ENCODE peak calls at places on chromosome 22, in ten cellular contexts. X is GM23338; W is spleen; H is mesendoderm; V is right atrium auricular region; A is uterus; F is IMR-90; J is substantia nigra; P is CD4-positive, alpha-beta memory T cell; S is upper lobe of right lung. Y is an unnamed sample.
A peak's percentile ranks its signal among the peaks of the same experiment; 100 is the strongest.

GRCh38 chr22:20012741-20013331 is 3.8 kb downstream of the ARVCF start:
- DNase-seq in X (no peak), W (peak; percentile 74), H (no peak), V (no peak), A (no peak), F (no peak), J (no peak), P (no peak), S (no peak), Y (no peak)

GRCh38 chr22:45120931-45121330 is 42.8 kb upstream of the NUP50 start:
- DNase-seq in X (no peak), W (no peak), H (no peak), V (no peak), A (no peak), F (peak; percentile 54), J (no peak), P (no peak), S (no peak), Y (no peak)

GRCh38 chr22:27668828-27669797 is 132.4 kb downstream of the MN1 start:
- DNase-seq in X (peak; percentile 7), W (peak; percentile 79), H (peak; percentile 71), V (peak; percentile 90), A (peak; percentile 23), F (peak; percentile 18), J (no peak), P (no peak), S (no peak), Y (peak; percentile 94)

GRCh38 chr22:29202231-29203192 is 3.2 kb upstream of the EMID1 start:
- DNase-seq in X (peak; percentile 68), W (peak; percentile 88), H (peak; percentile 64), V (no peak), A (no peak), F (peak; percentile 55), J (no peak), P (no peak), S (no peak), Y (peak; percentile 99)

GRCh38 chr22:49370841-49371301 is 456.8 kb downstream of the BRD1 start:
- DNase-seq in X (no peak), W (peak; percentile 54), H (no peak), V (peak; percentile 32), A (no peak), F (no peak), J (no peak), P (no peak), S (peak; percentile 30), Y (no peak)

GRCh38 chr22:17734197-17734596 is 40.1 kb downstream of the BID start:
- DNase-seq in X (no peak), W (no peak), H (no peak), V (no peak), A (no peak), F (peak; percentile 87), J (no peak), P (no peak), S (no peak), Y (no peak)

GRCh38 chr22:20198527-20199319 is 47.9 kb upstream of the CCDC188 start:
- DNase-seq in X (no peak), W (no peak), H (no peak), V (no peak), A (no peak), F (no peak), J (no peak), P (no peak), S (no peak), Y (no peak)

GRCh38 chr22:36470994-36471331 is 10.5 kb downstream of the TXN2 start:
- DNase-seq in X (no peak), W (no peak), H (no peak), V (no peak), A (peak; percentile 69), F (peak; percentile 73), J (no peak), P (no peak), S (no peak), Y (no peak)

GRCh38 chr22:22195265-22196017 is 49.1 kb upstream of the VPREB1 start:
- DNase-seq in X (peak; percentile 96), W (peak; percentile 92), H (peak; percentile 92), V (no peak), A (no peak), F (peak; percentile 37), J (peak; percentile 28), P (peak; percentile 72), S (peak; percentile 83), Y (no peak)

GRCh38 chr22:47163481-47163875 is 401.0 kb downstream of the TBC1D22A start:
- DNase-seq in X (no peak), W (peak; percentile 64), H (no peak), V (no peak), A (peak; percentile 10), F (no peak), J (no peak), P (no peak), S (peak; percentile 46), Y (no peak)

GRCh38 chr22:50483556-50483955 is 2.2 kb downstream of the ADM2 start:
- DNase-seq in X (no peak), W (no peak), H (no peak), V (no peak), A (no peak), F (no peak), J (no peak), P (no peak), S (peak; percentile 60), Y (no peak)

GRCh38 chr22:50481440-50482106 is at the start of gene ADM2:
- DNase-seq in X (peak; percentile 87), W (peak; percentile 93), H (peak; percentile 76), V (no peak), A (no peak), F (no peak), J (no peak), P (peak; percentile 72), S (peak; percentile 77), Y (no peak)

GRCh38 chr22:50483106-50483505 is 1.8 kb downstream of the ADM2 start:
- DNase-seq in X (no peak), W (no peak), H (no peak), V (no peak), A (no peak), F (no peak), J (no peak), P (no peak), S (peak; percentile 61), Y (no peak)

GRCh38 chr22:50481045-50481439 is 301 bp upstream of the ADM2 start:
- DNase-seq in X (peak; percentile 57), W (no peak), H (no peak), V (no peak), A (no peak), F (no peak), J (no peak), P (no peak), S (no peak), Y (no peak)

DNA sequence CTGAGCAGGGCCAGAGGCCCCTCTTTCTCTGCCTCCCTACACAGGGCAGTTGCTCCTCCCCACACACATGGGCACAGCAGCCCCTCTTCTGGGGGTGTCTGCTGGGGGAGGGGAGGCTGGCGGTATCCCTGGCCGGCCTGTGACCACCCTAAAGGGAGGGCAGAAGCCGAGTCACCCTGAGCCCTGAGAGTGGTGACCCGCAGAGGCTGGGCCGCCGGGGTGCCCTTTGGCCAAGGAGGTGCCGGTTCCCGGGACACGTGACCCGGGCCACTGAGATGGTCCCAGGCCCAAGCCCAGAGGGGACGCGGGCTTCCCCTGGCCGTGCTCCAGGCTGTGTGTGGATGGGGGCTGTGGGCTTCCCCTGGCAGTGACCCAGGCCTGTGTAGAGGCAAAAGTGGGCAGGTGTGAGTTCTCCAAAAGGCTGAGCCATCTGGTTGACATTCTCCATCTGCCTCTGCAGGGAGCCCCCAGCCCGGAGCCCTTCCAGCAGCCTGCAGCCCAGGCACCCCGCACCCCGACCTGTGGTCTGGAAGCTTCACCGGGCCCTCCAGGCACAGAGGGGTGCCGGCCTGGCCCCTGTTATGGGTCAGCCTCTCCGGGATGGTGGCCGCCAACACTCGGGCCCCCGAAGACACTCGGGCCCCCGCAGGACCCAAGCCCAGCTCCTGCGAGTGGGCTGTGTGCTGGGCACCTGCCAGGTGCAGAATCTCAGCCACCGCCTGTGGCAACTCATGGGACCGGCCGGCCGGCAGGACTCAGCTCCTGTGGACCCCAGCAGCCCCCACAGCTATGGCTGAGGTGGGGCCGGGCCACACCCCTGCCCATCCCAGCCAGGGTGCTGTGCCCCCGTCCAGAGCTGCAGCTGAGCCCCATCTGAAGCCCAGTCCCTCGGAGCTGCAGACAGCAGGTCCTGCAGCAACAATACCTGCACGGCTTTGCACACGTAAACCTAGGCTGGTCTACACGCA is 1.0 kb downstream of the ADM2 start:
- DNase-seq in X (peak; percentile 61), W (peak; percentile 74), H (no peak), V (no peak), A (no peak), F (no peak), J (no peak), P (no peak), S (peak; percentile 64), Y (no peak)
- H3K27ac ChIP-seq in X (no peak overlapping the region), W (peak overlapping the region; percentile 55), H (no peak overlapping the region), V (no peak overlapping the region), A (no peak overlapping the region), F (peak overlapping the region; percentile 17), J (no peak overlapping the region), P (no peak overlapping the region), S (no peak overlapping the region), Y (no peak overlapping the region)

DNA sequence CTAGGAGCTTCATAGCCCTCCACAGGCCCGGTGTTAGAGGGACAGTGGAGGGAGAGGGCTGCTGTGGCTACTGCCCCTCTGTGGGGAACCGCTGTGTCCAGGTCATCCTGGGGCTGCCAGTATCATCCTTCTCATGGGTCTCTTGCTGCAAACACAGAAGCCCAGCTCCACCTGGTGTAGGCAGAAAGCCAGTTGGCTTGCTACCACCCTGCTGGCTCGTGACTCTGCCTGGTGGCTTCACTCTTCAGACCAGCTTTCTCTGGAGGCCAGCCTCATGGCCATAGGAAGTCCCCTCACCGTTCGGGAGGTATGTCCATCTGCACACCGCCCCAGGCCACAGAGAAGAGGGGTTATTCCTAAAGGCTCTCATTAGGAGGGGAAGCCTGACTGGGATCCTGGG is 19.4 kb upstream of the SUSD2 start:
- DNase-seq in X (no peak), W (no peak), H (no peak), V (no peak), A (no peak), F (no peak), J (no peak), P (no peak), S (no peak), Y (no peak)
- H3K27ac ChIP-seq in X (no peak overlapping the region), W (no peak overlapping the region), H (no peak overlapping the region), V (peak overlapping the region; percentile 94), A (no peak overlapping the region), F (no peak overlapping the region), J (no peak overlapping the region), P (no peak overlapping the region), S (no peak overlapping the region), Y (no peak overlapping the region)

DNA sequence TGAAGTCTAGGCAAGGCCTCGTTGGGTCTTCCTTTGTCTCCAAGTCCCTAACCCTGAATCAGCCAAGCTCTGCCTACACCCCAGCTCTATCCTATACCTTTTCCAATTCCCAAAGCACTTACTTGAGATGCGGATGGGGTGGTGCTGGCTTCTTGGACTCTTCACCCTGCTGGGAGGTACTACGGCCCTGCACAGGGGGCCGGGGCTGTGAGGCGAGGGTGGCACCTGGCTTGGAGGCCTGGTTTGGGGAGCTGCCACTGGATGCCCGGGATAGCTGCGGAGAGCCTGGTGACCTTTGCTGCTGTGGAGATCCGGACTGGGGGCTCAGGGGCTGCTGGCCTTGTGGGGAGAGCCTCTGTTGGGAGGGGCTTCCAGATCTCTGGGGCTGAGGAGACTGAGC is 43.3 kb downstream of the FBXO7 start:
- DNase-seq in X (no peak), W (no peak), H (no peak), V (no peak), A (no peak), F (no peak), J (no peak), P (no peak), S (no peak), Y (no peak)
- H3K27ac ChIP-seq in X (no peak overlapping the region), W (no peak overlapping the region), H (no peak overlapping the region), V (no peak overlapping the region), A (no peak overlapping the region), F (no peak overlapping the region), J (no peak overlapping the region), P (no peak overlapping the region), S (no peak overlapping the region), Y (no peak overlapping the region)

GRCh38 chr22:38401336-38402084 is 53.5 kb downstream of the KCNJ4 start:
- DNase-seq in X (no peak), W (no peak), H (no peak), V (no peak), A (no peak), F (no peak), J (no peak), P (no peak), S (peak; percentile 53), Y (no peak)
- H3K27ac ChIP-seq in X (no peak overlapping the region), W (no peak overlapping the region), H (no peak overlapping the region), V (no peak overlapping the region), A (no peak overlapping the region), F (no peak overlapping the region), J (no peak overlapping the region), P (no peak overlapping the region), S (no peak overlapping the region), Y (no peak overlapping the region)